ENCODE peak calls at places on chromosomes 16 and 17, in seven cellular contexts. M, X, T, I, H, L and V are unnamed samples.

GRCh38 chr16:13696017-13696416 is 223.9 kb upstream of the ERCC4 start:
- DNase-seq in L (no peak), H (no peak), I (no peak), M (no peak), T (no peak), X (no peak), V (no peak)

GRCh38 chr17:57875109-57876022 is 25.5 kb upstream of the MRPS23 start:
- DNase-seq in I (peak; percentile 68), T (peak; percentile 89), L (peak; percentile 69), M (no peak), X (no peak), H (peak; percentile 56), V (peak; percentile 99)

GRCh38 chr17:41959336-41960095 is 7.1 kb upstream of the CNP start:
- DNase-seq in I (no peak), T (no peak), H (peak; percentile 40), X (no peak), L (peak; percentile 61), M (no peak), V (peak; percentile 71)

GRCh38 chr16:53743149-53743566 is 39.2 kb downstream of the FTO start:
- DNase-seq in I (no peak), M (no peak), L (peak; percentile 21), H (no peak), X (peak; percentile 6), T (no peak), V (no peak)

GRCh38 chr16:17439580-17439979 is 31.2 kb downstream of the XYLT1 start:
- DNase-seq in L (no peak), X (peak; percentile 46), T (no peak), I (no peak), H (no peak), M (no peak), V (no peak)

GRCh38 chr17:28526381-28526780 is 20.2 kb downstream of the FOXN1 start:
- DNase-seq in L (no peak), H (no peak), X (no peak), T (no peak), M (no peak), I (no peak), V (no peak)

GRCh38 chr17:8162232-8162996 is at the start of gene VAMP2:
- DNase-seq in I (no peak), M (peak; percentile 84), T (peak; percentile 92), H (peak; percentile 87), X (peak; percentile 81), L (peak; percentile 79), V (no peak)

GRCh38 chr17:50487213-50488096 is 8.8 kb downstream of the RSAD1 start:
- DNase-seq in X (no peak), T (no peak), I (no peak), M (no peak), L (no peak), H (no peak), V (no peak)

GRCh38 chr17:75645889-75646625 is 12.8 kb downstream of the SMIM5 start:
- DNase-seq in L (no peak), X (no peak), H (no peak), I (no peak), M (no peak), T (peak; percentile 51), V (peak; percentile 72)

GRCh38 chr16:66377327-66377723 is 10.8 kb downstream of the CDH5 start:
- DNase-seq in I (no peak), X (no peak), H (no peak), M (no peak), T (no peak), L (no peak), V (no peak)

GRCh38 chr16:10601444-10602401 is 21.3 kb upstream of the EMP2 start:
- DNase-seq in L (no peak), X (no peak), M (no peak), H (no peak), I (no peak), T (no peak), V (no peak)

GRCh38 chr17:29158096-29158495 is 22.1 kb downstream of the MYO18A start:
- DNase-seq in T (no peak), M (no peak), I (no peak), H (no peak), L (no peak), X (no peak), V (no peak)

GRCh38 chr17:57080708-57081107 is 4.3 kb upstream of the AKAP1 start:
- DNase-seq in M (no peak), L (no peak), I (no peak), T (no peak), H (no peak), X (no peak), V (peak; percentile 51)

GRCh38 chr17:68061512-68062313 is 26.2 kb downstream of the KPNA2 start:
- DNase-seq in M (no peak), T (no peak), I (no peak), X (no peak), L (no peak), H (no peak), V (no peak)

GRCh38 chr17:44655983-44656700 is at the start of gene MEIOC:
- DNase-seq in I (no peak), L (peak; percentile 89), H (peak; percentile 62), X (peak; percentile 80), M (no peak), T (no peak), V (peak; percentile 88)

GRCh38 chr17:49520386-49521087 is 25.4 kb downstream of the NGFR start:
- DNase-seq in T (peak; percentile 67), H (no peak), M (no peak), L (peak; percentile 5), X (no peak), I (no peak), V (no peak)

GRCh38 chr17:32551186-32551955 is 64.6 kb downstream of the CDK5R1 start:
- DNase-seq in L (no peak), M (no peak), X (no peak), T (no peak), H (no peak), I (no peak), V (no peak)